ENCODE peak calls at places on chromosomes 1 and 21, in eight cellular contexts. W is NCI-H510A; D is AG20443; L is stimulated activated CD8-positive, alpha-beta memory T cell treated with anti-CD3 and anti-CD28 coated beads, Interleukin-12 subunit alpha, Interleukin-12 subunit beta, amount 100 ng/mL, for 4 hours; H is GM12892; C is nephron progenitor cell; Q is WTC11; A is activated T-cell treated with anti-CD3 and anti-CD28 coated beads for 24 hours. Z is an unnamed sample.

GRCh38 chr1:110237406-110238152 is 27.5 kb downstream of the KCNC4 start:
- DNase-seq in H (no peak), Q (no peak), C (no peak), D (no peak), W (no peak), L (no peak), A (no peak), Z (no peak)

GRCh38 chr1:214327519-214327918 is 46.6 kb downstream of the SMYD2 start:
- DNase-seq in W (no peak), A (no peak), H (no peak), D (no peak), L (no peak), Q (no peak), C (no peak), Z (no peak)

GRCh38 chr1:48093696-48094518 is 96.7 kb upstream of the TRABD2B start:
- DNase-seq in A (peak), L (peak), D (peak), W (peak), H (peak), Q (peak), C (peak), Z (peak)

GRCh38 chr1:148264374-148265276 is 112.5 kb upstream of the NBPF11 start:
- DNase-seq in H (no peak), L (no peak), W (peak), C (peak), D (peak), A (no peak), Q (peak), Z (peak)

GRCh38 chr1:162536511-162536910 is 25.0 kb upstream of the UAP1 start:
- DNase-seq in A (no peak), H (no peak), L (no peak), D (peak), Q (no peak), W (no peak), C (no peak), Z (no peak)

GRCh38 chr1:79899914-79900313 is 893.4 kb upstream of the ADGRL4 start:
- DNase-seq in H (no peak), W (no peak), Q (no peak), A (no peak), L (no peak), D (peak), C (no peak), Z (no peak)

GRCh38 chr1:51276286-51276685 is 40.2 kb downstream of the RNF11 start:
- DNase-seq in C (no peak), L (no peak), A (no peak), D (no peak), Q (no peak), H (no peak), W (no peak), Z (no peak)

GRCh38 chr1:222618880-222619321 is 1.0 kb downstream of the MIA3 start:
- DNase-seq in W (peak), Q (peak), A (peak), L (no peak), H (no peak), D (peak), C (peak), Z (peak)

GRCh38 chr1:245690153-245690552 is 535.4 kb downstream of the KIF26B start:
- DNase-seq in Q (no peak), W (no peak), C (no peak), A (no peak), L (no peak), H (no peak), D (no peak), Z (no peak)

GRCh38 chr1:156458181-156458503 is 42.4 kb downstream of the MEF2D start:
- DNase-seq in C (no peak), D (no peak), Q (no peak), H (no peak), W (no peak), A (no peak), L (no peak), Z (no peak)

GRCh38 chr1:158793604-158794003 is 12.6 kb upstream of the OR6N2 start:
- DNase-seq in C (no peak), L (no peak), Q (peak), W (no peak), D (no peak), H (no peak), A (peak), Z (no peak)

GRCh38 chr1:219702551-219703215 is 89.8 kb upstream of the ZC3H11B start:
- DNase-seq in D (no peak), C (no peak), Q (no peak), L (no peak), A (no peak), H (no peak), W (no peak), Z (no peak)

GRCh38 chr1:31855038-31855845 is 39.4 kb upstream of the SPOCD1 start:
- DNase-seq in L (no peak), W (no peak), C (no peak), A (no peak), H (no peak), D (peak), Q (no peak), Z (no peak)

GRCh38 chr1:226875641-226876295 is 5.4 kb downstream of the PSEN2 start:
- DNase-seq in L (no peak), Q (peak), C (no peak), D (no peak), H (no peak), A (no peak), W (peak), Z (no peak)

GRCh38 chr1:197911172-197911856 is 5.9 kb upstream of the LHX9 start:
- DNase-seq in D (peak), Q (peak), H (no peak), A (no peak), C (no peak), L (no peak), W (no peak), Z (no peak)

GRCh38 chr1:210446479-210446878 is 117.8 kb downstream of the HHAT start:
- DNase-seq in D (no peak), C (no peak), H (no peak), Q (no peak), A (peak), L (peak), W (peak), Z (peak)

GRCh38 chr1:119582801-119583200 is 65.3 kb downstream of the ZNF697 start:
- DNase-seq in Q (peak), C (peak), H (no peak), L (no peak), W (peak), D (peak), A (peak), Z (peak)

GRCh38 chr21:41622831-41623548 is 115.0 kb upstream of the TMPRSS2 start:
- DNase-seq in A (peak), H (no peak), L (no peak), Q (no peak), D (no peak), C (no peak), W (no peak), Z (no peak)

GRCh38 chr1:234486858-234487830 is 8.2 kb upstream of the TARBP1 start:
- DNase-seq in W (no peak), H (no peak), C (no peak), L (no peak), Q (no peak), A (no peak), D (peak), Z (no peak)

GRCh38 chr1:4762146-4762545 is 107.7 kb downstream of the AJAP1 start:
- DNase-seq in A (no peak), H (no peak), L (no peak), W (no peak), Q (no peak), D (no peak), C (no peak), Z (no peak)

GRCh38 chr1:11738783-11739182 is 2.8 kb downstream of the AGTRAP start:
- DNase-seq in W (no peak), Q (no peak), H (no peak), L (no peak), A (no peak), C (no peak), D (no peak), Z (no peak)

GRCh38 chr1:24091971-24092482 is 19.9 kb downstream of the MYOM3 start:
- DNase-seq in A (no peak), D (no peak), H (no peak), C (no peak), L (no peak), W (no peak), Q (no peak), Z (no peak)

GRCh38 chr1:174768516-174768915 is 231.2 kb upstream of the CACYBP start:
- DNase-seq in L (no peak), A (no peak), Q (no peak), D (no peak), H (no peak), C (no peak), W (no peak), Z (no peak)

GRCh38 chr21:35896060-35896459 is 164.3 kb downstream of the SETD4 start:
- DNase-seq in Q (no peak), A (no peak), H (no peak), W (no peak), D (no peak), C (no peak), L (no peak), Z (no peak)